ENCODE peak calls at places on chromosomes 6 and 20, in seven cellular contexts. U, O, W, F, S, I and D are unnamed samples.

GRCh38 chr6:168039849-168040248 is 39.2 kb downstream of the FRMD1 start:
- DNase-seq in F (peak), S (no peak), O (no peak), I (no peak), W (no peak), U (no peak), D (no peak)

GRCh38 chr20:63955281-63955845 is 853 bp downstream of the UCKL1 start:
- DNase-seq in S (no peak), O (no peak), F (no peak), I (peak), W (no peak), U (no peak), D (no peak)

GRCh38 chr6:91816335-91816734 is 1229.5 kb upstream of the MAP3K7 start:
- DNase-seq in U (no peak), O (peak), I (no peak), W (no peak), F (no peak), S (no peak), D (no peak)

GRCh38 chr6:160120087-160120486 is 1.5 kb upstream of the SLC22A1 start:
- DNase-seq in S (no peak), O (no peak), I (no peak), F (no peak), W (no peak), U (no peak), D (no peak)

GRCh38 chr6:43860285-43860684 is 90.3 kb downstream of the VEGFA start:
- DNase-seq in F (no peak), S (peak), U (no peak), O (peak), W (no peak), I (no peak), D (no peak)

GRCh38 chr6:142184332-142184731 is 37.3 kb downstream of the VTA1 start:
- DNase-seq in F (no peak), W (no peak), U (no peak), O (no peak), I (no peak), S (no peak), D (no peak)

GRCh38 chr6:71011861-71012260 is 55.0 kb upstream of the B3GAT2 start:
- DNase-seq in W (no peak), F (no peak), I (no peak), U (peak), S (no peak), O (no peak), D (no peak)

GRCh38 chr6:133645000-133645619 is 243.8 kb upstream of the TCF21 start:
- DNase-seq in I (no peak), O (no peak), U (no peak), S (peak), F (no peak), W (no peak), D (no peak)

GRCh38 chr6:30670760-30671527 is 1.9 kb downstream of the DHX16 start:
- DNase-seq in U (no peak), S (no peak), W (no peak), F (no peak), O (no peak), I (peak), D (no peak)

GRCh38 chr6:79984261-79984660 is 20.2 kb upstream of the TTK start:
- DNase-seq in S (no peak), U (no peak), O (no peak), W (no peak), F (no peak), I (peak), D (no peak)

GRCh38 chr6:33885121-33886057 is 81.6 kb upstream of the MLN start:
- DNase-seq in S (no peak), I (no peak), W (no peak), O (no peak), U (no peak), F (peak), D (no peak)

GRCh38 chr6:33633462-33634158 is 12.5 kb downstream of the ITPR3 start:
- DNase-seq in U (peak), W (peak), S (peak), I (no peak), O (no peak), F (peak), D (peak)

GRCh38 chr6:87176493-87176892 is 21.1 kb downstream of the ZNF292 start:
- DNase-seq in I (no peak), U (no peak), O (no peak), S (no peak), W (no peak), F (no peak), D (no peak)

GRCh38 chr6:25088513-25088912 is 152.8 kb upstream of the RIPOR2 start:
- DNase-seq in W (no peak), O (no peak), U (no peak), I (no peak), S (no peak), F (no peak), D (no peak)

GRCh38 chr6:170096191-170096802 is 194.6 kb downstream of the DLL1 start:
- DNase-seq in F (no peak), S (peak), O (peak), U (no peak), W (no peak), I (no peak), D (no peak)

GRCh38 chr6:89934685-89935366 is 40.6 kb downstream of the GJA10 start:
- DNase-seq in W (no peak), S (no peak), U (no peak), F (no peak), I (no peak), O (no peak), D (no peak)

GRCh38 chr20:507933-508332 is 35.7 kb downstream of the CSNK2A1 start:
- DNase-seq in W (no peak), U (no peak), S (no peak), I (no peak), F (no peak), O (no peak), D (no peak)

GRCh38 chr20:1381753-1382591 is 10.9 kb downstream of the FKBP1A start:
- DNase-seq in S (no peak), U (no peak), F (no peak), I (no peak), W (no peak), O (no peak), D (no peak)

GRCh38 chr6:36501686-36502085 is 45.6 kb downstream of the STK38 start:
- DNase-seq in W (no peak), O (no peak), I (no peak), S (no peak), F (no peak), U (no peak), D (no peak)

GRCh38 chr6:35320031-35320410 is 22.3 kb upstream of the PPARD start:
- DNase-seq in O (no peak), W (no peak), I (no peak), F (no peak), S (no peak), U (no peak), D (no peak)

GRCh38 chr6:79518850-79519249 is 18.4 kb downstream of the LCA5 start:
- DNase-seq in W (no peak), O (no peak), U (no peak), S (no peak), F (no peak), I (no peak), D (no peak)

GRCh38 chr6:80226699-80227098 is 120.2 kb downstream of the BCKDHB start:
- DNase-seq in F (no peak), O (no peak), W (no peak), U (no peak), S (no peak), I (no peak), D (no peak)

GRCh38 chr6:2915150-2915549 is 12.0 kb upstream of the SERPINB9 start:
- DNase-seq in F (no peak), U (no peak), S (no peak), O (no peak), W (peak), I (no peak), D (no peak)

GRCh38 chr6:44044154-44044539 is 83.1 kb downstream of the MRPL14 start:
- DNase-seq in S (no peak), F (peak), O (no peak), U (no peak), W (no peak), I (peak), D (no peak)

GRCh38 chr6:27890351-27891299 is 21.6 kb downstream of the OR2B2 start:
- DNase-seq in I (no peak), O (no peak), U (peak), S (no peak), F (peak), W (no peak), D (no peak)

GRCh38 chr6:159693894-159694545 is 979 bp upstream of the SOD2 start:
- DNase-seq in I (peak), F (no peak), O (peak), U (no peak), W (peak), S (peak), D (peak)

GRCh38 chr20:9594284-9594875 is 80.0 kb downstream of the LAMP5 start:
- DNase-seq in W (no peak), S (peak), F (no peak), U (no peak), I (peak), O (no peak), D (no peak)

GRCh38 chr20:24138126-24138857 is 149.7 kb upstream of the GGTLC1 start:
- DNase-seq in W (no peak), S (no peak), I (no peak), F (no peak), U (no peak), O (no peak), D (no peak)

GRCh38 chr20:34825530-34826362 is at the start of gene NCOA6:
- DNase-seq in S (peak), F (peak), U (peak), O (peak), W (peak), I (peak), D (peak)

GRCh38 chr20:34834459-34834893 is 9.0 kb upstream of the NCOA6 start:
- DNase-seq in F (no peak), W (no peak), O (no peak), U (no peak), S (no peak), I (peak), D (no peak)

GRCh38 chr20:34824026-34824860 is 1.2 kb downstream of the NCOA6 start:
- DNase-seq in S (peak), U (peak), F (peak), W (peak), O (peak), I (peak), D (peak)

GRCh38 chr20:34824861-34825529 is 456 bp downstream of the NCOA6 start:
- DNase-seq in W (peak), F (peak), O (peak), U (peak), I (peak), S (peak), D (peak)

DNA sequence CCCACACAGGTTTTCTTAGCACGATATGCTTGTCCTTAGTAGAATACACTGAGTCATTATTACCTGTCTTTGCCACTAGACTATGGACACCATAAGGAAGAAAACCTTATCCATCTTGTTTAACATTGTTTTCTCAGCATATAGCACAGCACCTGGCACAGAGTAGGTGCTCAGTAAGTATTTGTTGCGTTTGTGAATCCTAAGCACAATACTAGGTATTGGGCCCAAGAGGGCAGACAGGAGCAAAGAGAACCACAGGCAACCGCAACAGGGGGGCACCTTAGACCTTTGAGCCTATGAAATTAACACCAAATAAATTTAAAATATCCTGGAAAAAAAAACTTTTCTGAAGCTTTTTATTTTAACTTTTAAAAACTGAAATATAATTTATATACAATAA is 3.7 kb upstream of the NCOA6 start:
- DNase-seq in O (no peak), S (no peak), U (no peak), W (no peak), F (no peak), I (no peak), D (no peak)
- TF ChIP-seq CTCF in O (no peak), S (no peak), U (no peak), W (no peak), F (no peak), I (no peak), D (no peak)

DNA sequence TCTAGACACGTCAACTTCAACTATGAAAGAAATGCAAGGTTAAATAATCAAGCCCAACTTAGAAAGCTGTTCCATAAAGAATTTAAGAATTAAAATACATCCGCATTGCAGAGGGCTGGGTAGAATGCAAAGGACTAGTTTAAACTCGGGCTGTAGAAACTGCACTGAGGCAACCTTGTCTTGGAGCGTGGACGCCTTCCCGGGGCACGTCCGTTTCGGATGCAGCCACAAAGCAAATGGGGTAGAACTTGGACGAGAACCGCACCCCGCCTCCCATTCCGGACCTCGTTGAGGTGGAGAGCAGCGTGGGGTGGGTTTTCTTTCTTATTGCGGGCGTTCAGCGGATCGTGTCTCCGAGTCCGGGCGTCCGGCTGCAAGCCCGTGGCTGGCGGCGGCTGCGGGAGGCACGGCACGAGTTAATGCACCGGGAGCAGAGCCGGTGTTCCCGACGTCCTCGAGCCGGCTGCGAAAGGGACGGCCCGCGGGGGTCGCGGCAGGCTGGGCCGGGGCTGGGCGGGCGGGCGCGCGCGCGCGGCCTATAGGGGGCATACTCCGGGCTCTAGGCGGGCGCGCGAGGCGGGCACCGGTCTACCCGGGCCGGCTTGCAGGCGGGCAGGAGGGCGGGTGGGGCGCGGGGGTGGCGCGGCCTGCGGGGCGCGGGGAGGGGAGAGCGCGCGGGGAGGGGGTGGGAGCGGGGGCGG is 2.0 kb downstream of the JARID2 start:
- DNase-seq in F (peak), U (peak), W (peak), O (peak), I (peak), S (peak), D (peak)
- TF ChIP-seq CTCF in F (peak), U (peak), W (no peak), O (peak), I (peak), S (peak), D (no peak)

DNA sequence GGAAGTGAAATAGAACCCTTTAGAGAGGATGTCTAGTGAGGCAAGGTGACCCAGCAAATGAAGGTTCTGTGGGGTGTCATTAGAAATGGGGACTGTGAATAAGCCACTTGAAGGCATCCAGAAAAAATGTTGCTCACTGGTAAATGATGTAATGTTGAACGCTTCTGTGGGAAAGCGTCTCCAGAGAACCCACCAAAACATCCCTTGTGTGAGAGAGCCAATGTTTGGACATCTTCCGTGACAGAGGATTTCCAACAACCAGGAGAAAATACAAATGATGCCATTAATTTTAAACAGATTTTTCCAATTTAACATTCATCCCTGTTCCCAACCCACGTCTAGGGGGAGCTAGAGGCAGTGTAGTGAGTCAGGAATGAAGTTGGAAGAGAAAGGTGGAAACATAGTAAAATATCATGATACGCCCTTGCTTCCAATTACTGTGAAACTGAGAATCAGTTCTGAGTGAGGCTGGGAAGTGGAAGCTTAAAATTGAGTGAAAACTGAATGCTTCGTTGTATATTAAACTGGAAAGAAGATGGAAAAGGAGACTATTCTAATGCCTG is 584.2 kb downstream of the CD109 start:
- DNase-seq in W (no peak), O (no peak), I (no peak), F (no peak), S (no peak), U (no peak), D (no peak)
- TF ChIP-seq CTCF in W (no peak), O (no peak), I (no peak), F (no peak), S (no peak), U (no peak), D (no peak)

DNA sequence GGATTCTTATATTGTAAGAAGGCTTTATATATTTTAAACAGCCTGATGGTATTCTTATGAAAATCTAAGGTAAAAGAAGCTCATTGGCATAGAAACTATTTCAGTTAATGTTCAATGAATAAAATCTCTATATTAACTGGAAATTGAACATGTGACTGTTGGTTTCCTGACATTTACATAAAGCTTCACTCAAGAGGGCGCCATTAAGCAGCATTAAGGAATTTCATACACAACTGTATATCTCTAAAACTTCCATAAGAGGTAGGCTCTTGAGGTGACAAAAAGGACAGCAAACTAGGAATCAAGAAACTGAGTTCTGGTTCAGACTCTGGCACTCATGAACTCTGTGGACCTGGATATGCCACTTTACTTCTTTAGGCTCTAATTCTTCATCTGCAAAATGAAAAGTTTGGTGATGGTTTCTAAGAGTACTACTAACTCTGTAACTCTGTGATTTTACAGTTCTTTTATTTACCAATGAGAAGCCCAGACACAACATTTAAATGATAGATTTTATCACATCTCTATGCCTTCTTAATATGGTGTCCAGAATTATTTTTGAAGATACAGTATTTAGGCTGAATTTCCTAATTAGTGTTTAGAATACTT is 147.5 kb downstream of the FLRT3 start:
- DNase-seq in U (no peak), W (no peak), S (no peak), F (no peak), I (peak), O (no peak), D (no peak)
- TF ChIP-seq CTCF in U (no peak), W (no peak), S (peak), F (peak), I (peak), O (no peak), D (no peak)